ENCODE peak calls at places on chromosomes 12 and 14, in five cellular contexts. One of them, this sample, is unnamed.

GRCh38 chr14:65222434-65222833 is 120.1 kb upstream of the MAX start:
- DNase-seq in Right ventricle myocardium superior: peak; percentile 69
- DNase-seq in astrocyte of the spinal cord: peak; percentile 68
- DNase-seq in glomerular endothelial cell: no peak
- DNase-seq in fibroblast of the aortic adventitia: peak; percentile 83
- DNase-seq in this sample: peak; percentile 80

GRCh38 chr14:49907186-49907585 is 14.3 kb downstream of the ARF6 start:
- DNase-seq in Right ventricle myocardium superior: no peak
- DNase-seq in glomerular endothelial cell: no peak
- DNase-seq in fibroblast of the aortic adventitia: no peak
- DNase-seq in astrocyte of the spinal cord: no peak
- DNase-seq in this sample: no peak

GRCh38 chr14:92538412-92539017 is 24.9 kb downstream of the RIN3 start:
- DNase-seq in Right ventricle myocardium superior: no peak
- DNase-seq in astrocyte of the spinal cord: no peak
- DNase-seq in glomerular endothelial cell: no peak
- DNase-seq in fibroblast of the aortic adventitia: no peak
- DNase-seq in this sample: no peak

GRCh38 chr12:16163891-16164290 is 113.6 kb downstream of the SLC15A5 start:
- DNase-seq in fibroblast of the aortic adventitia: no peak
- DNase-seq in glomerular endothelial cell: no peak
- DNase-seq in Right ventricle myocardium superior: no peak
- DNase-seq in astrocyte of the spinal cord: no peak
- DNase-seq in this sample: no peak

GRCh38 chr12:51349026-51349425 is 2.5 kb upstream of the CELA1 start:
- DNase-seq in fibroblast of the aortic adventitia: peak; percentile 61
- DNase-seq in astrocyte of the spinal cord: no peak
- DNase-seq in Right ventricle myocardium superior: no peak
- DNase-seq in glomerular endothelial cell: no peak
- DNase-seq in this sample: peak; percentile 28

GRCh38 chr12:124709722-124710656 is 142.6 kb upstream of the NCOR2 start:
- DNase-seq in fibroblast of the aortic adventitia: peak; percentile 76
- DNase-seq in astrocyte of the spinal cord: peak; percentile 61
- DNase-seq in Right ventricle myocardium superior: no peak
- DNase-seq in glomerular endothelial cell: no peak
- DNase-seq in this sample: peak; percentile 87

GRCh38 chr12:108375986-108376663 is 37.0 kb upstream of the CMKLR1 start:
- DNase-seq in Right ventricle myocardium superior: no peak
- DNase-seq in fibroblast of the aortic adventitia: no peak
- DNase-seq in astrocyte of the spinal cord: peak; percentile 19
- DNase-seq in glomerular endothelial cell: no peak
- DNase-seq in this sample: peak; percentile 68

GRCh38 chr12:54125950-54126695 is 62.7 kb downstream of the SMUG1 start:
- DNase-seq in astrocyte of the spinal cord: no peak
- DNase-seq in fibroblast of the aortic adventitia: no peak
- DNase-seq in Right ventricle myocardium superior: peak; percentile 52
- DNase-seq in glomerular endothelial cell: no peak
- DNase-seq in this sample: no peak

GRCh38 chr12:109503611-109504010 is 26.2 kb downstream of the UBE3B start:
- DNase-seq in fibroblast of the aortic adventitia: no peak
- DNase-seq in Right ventricle myocardium superior: no peak
- DNase-seq in astrocyte of the spinal cord: no peak
- DNase-seq in glomerular endothelial cell: no peak
- DNase-seq in this sample: no peak

GRCh38 chr14:97057238-97057637 is 260.1 kb downstream of the VRK1 start:
- DNase-seq in fibroblast of the aortic adventitia: no peak
- DNase-seq in Right ventricle myocardium superior: no peak
- DNase-seq in astrocyte of the spinal cord: no peak
- DNase-seq in glomerular endothelial cell: no peak
- DNase-seq in this sample: no peak

GRCh38 chr12:62848418-62848817 is 86.5 kb downstream of the PPM1H start:
- DNase-seq in glomerular endothelial cell: no peak
- DNase-seq in fibroblast of the aortic adventitia: peak; percentile 32
- DNase-seq in astrocyte of the spinal cord: peak; percentile 72
- DNase-seq in Right ventricle myocardium superior: no peak
- DNase-seq in this sample: peak; percentile 91

GRCh38 chr12:32134144-32134888 is 27.7 kb downstream of the BICD1 start:
- DNase-seq in Right ventricle myocardium superior: no peak
- DNase-seq in astrocyte of the spinal cord: peak; percentile 63
- DNase-seq in fibroblast of the aortic adventitia: peak; percentile 72
- DNase-seq in glomerular endothelial cell: no peak
- DNase-seq in this sample: peak; percentile 51

GRCh38 chr12:23222801-23223200 is 597.8 kb downstream of the ETNK1 start:
- DNase-seq in astrocyte of the spinal cord: no peak
- DNase-seq in Right ventricle myocardium superior: no peak
- DNase-seq in fibroblast of the aortic adventitia: no peak
- DNase-seq in glomerular endothelial cell: no peak
- DNase-seq in this sample: peak; percentile 1

GRCh38 chr14:73771848-73772705 is 57.9 kb upstream of the PNMA1 start:
- DNase-seq in glomerular endothelial cell: no peak
- DNase-seq in fibroblast of the aortic adventitia: peak; percentile 71
- DNase-seq in astrocyte of the spinal cord: peak; percentile 69
- DNase-seq in Right ventricle myocardium superior: peak; percentile 44
- DNase-seq in this sample: peak; percentile 88

GRCh38 chr14:41916313-41916712 is 309.6 kb downstream of the LRFN5 start:
- DNase-seq in fibroblast of the aortic adventitia: no peak
- DNase-seq in glomerular endothelial cell: no peak
- DNase-seq in Right ventricle myocardium superior: no peak
- DNase-seq in astrocyte of the spinal cord: no peak
- DNase-seq in this sample: no peak

GRCh38 chr14:23464700-23465099 is 4.8 kb upstream of the NGDN start:
- DNase-seq in glomerular endothelial cell: no peak
- DNase-seq in astrocyte of the spinal cord: no peak
- DNase-seq in fibroblast of the aortic adventitia: no peak
- DNase-seq in Right ventricle myocardium superior: no peak
- DNase-seq in this sample: no peak

GRCh38 chr14:100142073-100143040 is 17.1 kb downstream of the DEGS2 start:
- DNase-seq in fibroblast of the aortic adventitia: no peak
- DNase-seq in glomerular endothelial cell: peak; percentile 58
- DNase-seq in Right ventricle myocardium superior: peak; percentile 69
- DNase-seq in astrocyte of the spinal cord: no peak
- DNase-seq in this sample: peak; percentile 26

GRCh38 chr14:23537351-23538048 is 14.1 kb downstream of the ZFHX2 start:
- DNase-seq in fibroblast of the aortic adventitia: no peak
- DNase-seq in glomerular endothelial cell: no peak
- DNase-seq in Right ventricle myocardium superior: no peak
- DNase-seq in astrocyte of the spinal cord: no peak
- DNase-seq in this sample: no peak

GRCh38 chr12:30822385-30823139 is 67.8 kb upstream of the CAPRIN2 start:
- DNase-seq in astrocyte of the spinal cord: peak; percentile 62
- DNase-seq in Right ventricle myocardium superior: peak; percentile 82
- DNase-seq in fibroblast of the aortic adventitia: peak; percentile 45
- DNase-seq in glomerular endothelial cell: no peak
- DNase-seq in this sample: peak; percentile 55

GRCh38 chr14:103126873-103127304 is 3.6 kb downstream of the TNFAIP2 start:
- DNase-seq in Right ventricle myocardium superior: peak; percentile 72
- DNase-seq in astrocyte of the spinal cord: no peak
- DNase-seq in fibroblast of the aortic adventitia: no peak
- DNase-seq in glomerular endothelial cell: no peak
- DNase-seq in this sample: no peak

GRCh38 chr14:101200008-101200649 is 296.6 kb upstream of the RTL1 start:
- DNase-seq in glomerular endothelial cell: no peak
- DNase-seq in astrocyte of the spinal cord: no peak
- DNase-seq in Right ventricle myocardium superior: no peak
- DNase-seq in fibroblast of the aortic adventitia: no peak
- DNase-seq in this sample: no peak

GRCh38 chr12:26135010-26135420 is 10.2 kb upstream of the BHLHE41 start:
- DNase-seq in astrocyte of the spinal cord: peak; percentile 87
- DNase-seq in glomerular endothelial cell: no peak
- DNase-seq in Right ventricle myocardium superior: no peak
- DNase-seq in fibroblast of the aortic adventitia: no peak
- DNase-seq in this sample: peak; percentile 86

GRCh38 chr12:46300906-46301305 is 32.1 kb upstream of the SLC38A1 start:
- DNase-seq in glomerular endothelial cell: no peak
- DNase-seq in astrocyte of the spinal cord: peak; percentile 32
- DNase-seq in fibroblast of the aortic adventitia: no peak
- DNase-seq in Right ventricle myocardium superior: peak; percentile 40
- DNase-seq in this sample: peak; percentile 48

GRCh38 chr12:126389215-126389841 is 1324.1 kb downstream of the AACS start:
- DNase-seq in astrocyte of the spinal cord: peak; percentile 75
- DNase-seq in glomerular endothelial cell: no peak
- DNase-seq in fibroblast of the aortic adventitia: peak; percentile 87
- DNase-seq in Right ventricle myocardium superior: no peak
- DNase-seq in this sample: no peak

GRCh38 chr12:26976687-26977086 is 37.5 kb downstream of the TM7SF3 start:
- DNase-seq in glomerular endothelial cell: no peak
- DNase-seq in fibroblast of the aortic adventitia: no peak
- DNase-seq in Right ventricle myocardium superior: no peak
- DNase-seq in astrocyte of the spinal cord: no peak
- DNase-seq in this sample: no peak

GRCh38 chr12:6936642-6937480 is 6.8 kb upstream of the RNU7-1 start:
- DNase-seq in Right ventricle myocardium superior: peak; percentile 54
- DNase-seq in glomerular endothelial cell: no peak
- DNase-seq in astrocyte of the spinal cord: no peak
- DNase-seq in fibroblast of the aortic adventitia: no peak
- DNase-seq in this sample: no peak

GRCh38 chr14:34498684-34499412 is 36.8 kb upstream of the SPTSSA start:
- DNase-seq in Right ventricle myocardium superior: no peak
- DNase-seq in astrocyte of the spinal cord: peak; percentile 44
- DNase-seq in fibroblast of the aortic adventitia: peak; percentile 53
- DNase-seq in glomerular endothelial cell: no peak
- DNase-seq in this sample: peak; percentile 51

GRCh38 chr12:1767407-1768090 is 52.8 kb upstream of the LRTM2 start:
- DNase-seq in glomerular endothelial cell: no peak
- DNase-seq in astrocyte of the spinal cord: no peak
- DNase-seq in fibroblast of the aortic adventitia: no peak
- DNase-seq in Right ventricle myocardium superior: no peak
- DNase-seq in this sample: no peak

GRCh38 chr12:44015333-44015941 is 179.6 kb downstream of the TMEM117 start:
- DNase-seq in glomerular endothelial cell: peak; percentile 29
- DNase-seq in fibroblast of the aortic adventitia: peak; percentile 81
- DNase-seq in Right ventricle myocardium superior: no peak
- DNase-seq in astrocyte of the spinal cord: peak; percentile 66
- DNase-seq in this sample: peak; percentile 68

GRCh38 chr12:12979151-12979550 is 20.9 kb downstream of the HEBP1 start:
- DNase-seq in glomerular endothelial cell: no peak
- DNase-seq in astrocyte of the spinal cord: no peak
- DNase-seq in Right ventricle myocardium superior: no peak
- DNase-seq in fibroblast of the aortic adventitia: peak; percentile 68
- DNase-seq in this sample: peak; percentile 83

GRCh38 chr12:57612711-57613426 is 1.6 kb downstream of the ARHGEF25 start:
- DNase-seq in glomerular endothelial cell: no peak
- DNase-seq in astrocyte of the spinal cord: no peak
- DNase-seq in fibroblast of the aortic adventitia: no peak
- DNase-seq in Right ventricle myocardium superior: no peak
- DNase-seq in this sample: no peak

GRCh38 chr14:91229743-91230200 is 14.7 kb downstream of the GPR68 start:
- DNase-seq in Right ventricle myocardium superior: no peak
- DNase-seq in fibroblast of the aortic adventitia: no peak
- DNase-seq in astrocyte of the spinal cord: peak; percentile 87
- DNase-seq in glomerular endothelial cell: no peak
- DNase-seq in this sample: peak; percentile 30

GRCh38 chr12:101819467-101819866 is 11.3 kb downstream of the GNPTAB start:
- DNase-seq in glomerular endothelial cell: no peak
- DNase-seq in astrocyte of the spinal cord: no peak
- DNase-seq in Right ventricle myocardium superior: no peak
- DNase-seq in fibroblast of the aortic adventitia: no peak
- DNase-seq in this sample: no peak

GRCh38 chr12:126019385-126019784 is 954.1 kb downstream of the AACS start:
- DNase-seq in Right ventricle myocardium superior: no peak
- DNase-seq in astrocyte of the spinal cord: no peak
- DNase-seq in fibroblast of the aortic adventitia: no peak
- DNase-seq in glomerular endothelial cell: no peak
- DNase-seq in this sample: no peak

GRCh38 chr12:131096681-131097181 is 143.0 kb downstream of the ADGRD1 start:
- DNase-seq in glomerular endothelial cell: no peak
- DNase-seq in fibroblast of the aortic adventitia: no peak
- DNase-seq in astrocyte of the spinal cord: no peak
- DNase-seq in Right ventricle myocardium superior: peak; percentile 32
- DNase-seq in this sample: no peak

GRCh38 chr12:1488908-1489381 is 105.4 kb downstream of the FBXL14 start:
- DNase-seq in glomerular endothelial cell: no peak
- DNase-seq in fibroblast of the aortic adventitia: no peak
- DNase-seq in Right ventricle myocardium superior: no peak
- DNase-seq in astrocyte of the spinal cord: no peak
- DNase-seq in this sample: peak; percentile 64

GRCh38 chr14:68816183-68816942 is 23.5 kb upstream of the ZFP36L1 start:
- DNase-seq in fibroblast of the aortic adventitia: peak; percentile 91
- DNase-seq in Right ventricle myocardium superior: peak; percentile 94
- DNase-seq in glomerular endothelial cell: no peak
- DNase-seq in astrocyte of the spinal cord: peak; percentile 93
- DNase-seq in this sample: peak; percentile 95

GRCh38 chr12:60194682-60195081 is 598.9 kb downstream of the SLC16A7 start:
- DNase-seq in Right ventricle myocardium superior: no peak
- DNase-seq in glomerular endothelial cell: no peak
- DNase-seq in fibroblast of the aortic adventitia: peak; percentile 46
- DNase-seq in astrocyte of the spinal cord: peak; percentile 14
- DNase-seq in this sample: peak; percentile 59

GRCh38 chr14:100384277-100384676 is 61.1 kb downstream of the SLC25A47 start:
- DNase-seq in astrocyte of the spinal cord: no peak
- DNase-seq in fibroblast of the aortic adventitia: no peak
- DNase-seq in glomerular endothelial cell: no peak
- DNase-seq in Right ventricle myocardium superior: no peak
- DNase-seq in this sample: no peak

This sample was measured in choroid plexus epithelial cell.